ENCODE peak calls at places on chromosomes 6 and 20, in six cellular contexts. S is endodermal cell, U is fibroblast of lung, H is MM.1S, T is HCT116, R is trophoblast cell. A is an unnamed sample.

GRCh38 chr6:170020041-170020583 is 268.7 kb downstream of the ERMARD start:
- DNase-seq in S (no peak), R (no peak), U (no peak), H (no peak), T (no peak), A (no peak)

GRCh38 chr6:131629656-131630055 is 1.6 kb upstream of the MED23 start:
- DNase-seq in T (no peak), R (no peak), S (no peak), H (no peak), U (no peak), A (no peak)

GRCh38 chr6:22036267-22036666 is 260.6 kb downstream of the PRL start:
- DNase-seq in S (peak; percentile 86), T (peak; percentile 74), H (no peak), U (peak; percentile 89), R (peak; percentile 91), A (no peak)

GRCh38 chr20:8152183-8152582 is 20.1 kb downstream of the PLCB1 start:
- DNase-seq in S (no peak), H (no peak), U (peak; percentile 82), R (no peak), T (no peak), A (no peak)

GRCh38 chr6:133502451-133503259 is 261.5 kb downstream of the EYA4 start:
- DNase-seq in T (no peak), H (no peak), R (peak; percentile 76), U (peak; percentile 97), S (no peak), A (peak; percentile 76)

GRCh38 chr6:31657406-31658157 is 1.9 kb downstream of the APOM start:
- DNase-seq in S (no peak), U (no peak), T (no peak), H (no peak), R (no peak), A (no peak)

GRCh38 chr6:135212020-135212806 is 31.1 kb downstream of the MYB start:
- DNase-seq in U (peak; percentile 51), R (no peak), H (no peak), S (no peak), T (no peak), A (peak; percentile 86)

GRCh38 chr20:33104336-33104735 is 24.9 kb downstream of the BPIFB4 start:
- DNase-seq in T (no peak), U (no peak), S (no peak), H (no peak), R (no peak), A (no peak)

GRCh38 chr20:24672886-24673677 is 203.7 kb downstream of the SYNDIG1 start:
- DNase-seq in S (no peak), T (no peak), R (peak; percentile 70), H (no peak), U (peak; percentile 99), A (no peak)

GRCh38 chr6:111011360-111012142 is 29.7 kb downstream of the RPF2 start:
- DNase-seq in R (no peak), H (peak; percentile 35), U (peak; percentile 33), T (peak; percentile 19), S (no peak), A (no peak)

GRCh38 chr20:37871751-37872150 is 31.2 kb upstream of the VSTM2L start:
- DNase-seq in S (no peak), R (no peak), T (no peak), U (no peak), H (no peak), A (no peak)

GRCh38 chr6:55974688-55975087 is 99.3 kb upstream of the BMP5 start:
- DNase-seq in U (no peak), S (no peak), H (no peak), R (no peak), T (no peak), A (no peak)

GRCh38 chr6:22149501-22150490 is 147.0 kb downstream of the PRL start:
- DNase-seq in R (no peak), H (no peak), T (no peak), U (peak; percentile 66), S (no peak), A (no peak)

GRCh38 chr20:30816182-30816645 is 441.2 kb upstream of the DEFB115 start:
- DNase-seq in S (peak; percentile 53), T (no peak), U (no peak), H (no peak), R (no peak), A (no peak)

GRCh38 chr20:30815577-30816181 is 441.8 kb upstream of the DEFB115 start:
- DNase-seq in R (no peak), S (no peak), U (no peak), H (no peak), T (no peak), A (no peak)

GRCh38 chr20:30811896-30812671 is 445.4 kb upstream of the DEFB115 start:
- DNase-seq in R (no peak), H (no peak), U (peak; percentile 53), S (peak; percentile 71), T (no peak), A (no peak)

DNA sequence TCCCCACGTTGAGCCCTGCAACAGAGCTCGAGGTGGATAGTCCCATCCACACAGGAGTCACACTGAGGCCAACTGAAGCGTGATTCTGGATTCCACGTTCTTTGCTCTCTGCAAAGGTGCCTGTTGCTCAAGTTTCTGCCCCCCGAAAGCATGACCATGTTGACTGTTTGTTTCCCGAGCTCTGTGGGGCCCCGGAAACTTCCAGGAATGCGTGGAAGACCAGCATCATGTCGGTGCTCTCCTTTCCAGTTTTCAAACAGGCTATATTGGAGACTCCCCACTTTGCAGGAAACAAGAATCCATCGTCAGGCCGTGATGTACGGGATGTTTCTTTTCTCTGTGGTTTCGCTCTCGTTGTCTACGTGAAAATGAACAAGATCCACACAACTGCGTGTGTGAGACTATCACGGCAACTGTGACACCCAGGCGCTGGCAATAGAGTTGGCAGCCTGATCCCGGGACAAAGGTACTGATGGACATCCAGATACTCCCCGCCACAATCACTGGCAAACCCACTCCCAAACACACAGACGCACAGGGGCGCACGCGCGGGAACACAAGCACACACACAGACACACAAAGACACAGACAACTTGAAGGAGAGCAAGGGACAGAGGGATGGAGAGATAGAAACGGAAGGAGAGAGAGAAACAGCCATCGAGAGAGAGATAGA is 444.6 kb upstream of the DEFB115 start:
- DNase-seq in S (no peak), T (no peak), H (no peak), U (no peak), R (no peak), A (no peak)
- H3K9me3 ChIP-seq in S (peaks cover 26% of the 10 kb centered on the region), T (peaks cover 6% of the 10 kb centered on the region), H (no peaks in the 10 kb centered on the region), U (no peaks in the 10 kb centered on the region), R (peaks cover 40% of the 10 kb centered on the region), A (no peaks in the 10 kb centered on the region)

DNA sequence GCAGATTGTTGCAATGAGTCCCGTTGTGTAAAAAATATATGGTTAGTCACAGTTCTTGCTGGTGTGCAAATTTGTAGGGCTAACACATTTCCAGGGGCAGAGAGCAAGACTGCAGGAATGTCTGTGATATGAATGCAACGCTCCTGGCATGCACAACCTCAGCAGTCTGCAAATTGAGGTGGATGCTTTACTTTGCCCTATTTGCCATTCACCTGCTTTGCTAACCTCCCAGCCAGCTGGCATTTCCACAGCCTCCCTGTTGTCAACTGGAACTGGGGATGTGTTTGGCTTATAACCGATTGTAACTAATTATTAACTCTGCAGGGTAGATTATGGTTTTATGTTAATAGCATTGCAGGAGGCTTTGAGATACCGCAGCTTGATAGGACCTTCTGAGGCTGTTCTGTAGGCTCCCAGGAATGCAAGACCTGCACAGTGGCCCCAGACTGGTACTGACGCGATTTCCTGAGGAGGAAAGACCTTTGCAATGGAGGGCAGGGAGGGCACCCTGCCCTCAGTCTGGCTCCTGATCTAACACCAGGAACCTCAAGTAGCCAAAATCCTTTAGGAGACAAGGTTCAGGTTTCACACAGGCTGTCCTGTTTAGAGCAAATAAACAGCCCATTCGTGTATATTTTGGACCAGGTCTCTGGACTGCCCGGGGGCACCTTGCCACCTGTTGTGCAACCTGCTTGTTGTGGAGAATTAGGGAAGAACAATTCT is 53.4 kb downstream of the EDN1 start:
- DNase-seq in R (peak; percentile 73), H (no peak), T (no peak), U (no peak), S (no peak), A (no peak)
- H3K9ac ChIP-seq in R (no peak overlapping the region), H (no peak overlapping the region), T (no peak overlapping the region), U (no peak overlapping the region), S (no peak overlapping the region), A (no peak overlapping the region)

DNA sequence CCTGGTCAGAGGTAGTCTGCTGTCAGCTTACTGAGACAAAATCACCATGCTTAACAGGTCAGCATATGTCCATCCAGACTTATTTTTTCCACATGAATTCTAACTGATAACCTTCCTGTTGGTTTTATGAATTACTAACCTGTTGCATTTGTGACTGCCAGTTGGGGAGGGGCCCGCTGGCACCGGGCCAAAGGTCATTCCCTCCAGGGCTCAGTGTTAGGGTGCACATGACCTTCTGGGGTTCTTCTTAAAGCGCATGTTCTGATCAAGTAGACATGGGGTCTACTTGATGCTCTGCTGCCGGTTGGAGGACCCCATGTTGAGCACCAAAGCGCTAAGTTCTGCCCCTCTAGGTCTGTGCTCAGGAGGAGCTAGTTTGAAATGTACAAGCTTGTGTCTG is 15.6 kb downstream of the DUSP22 start:
- DNase-seq in H (no peak), U (no peak), R (no peak), S (peak; percentile 26), T (no peak), A (no peak)
- H3K9me3 ChIP-seq in H (no peaks in the 10 kb centered on the region), U (no peaks in the 10 kb centered on the region), R (peaks cover 37% of the 10 kb centered on the region), S (no peaks in the 10 kb centered on the region), T (peaks cover 7% of the 10 kb centered on the region), A (no peaks in the 10 kb centered on the region)

DNA sequence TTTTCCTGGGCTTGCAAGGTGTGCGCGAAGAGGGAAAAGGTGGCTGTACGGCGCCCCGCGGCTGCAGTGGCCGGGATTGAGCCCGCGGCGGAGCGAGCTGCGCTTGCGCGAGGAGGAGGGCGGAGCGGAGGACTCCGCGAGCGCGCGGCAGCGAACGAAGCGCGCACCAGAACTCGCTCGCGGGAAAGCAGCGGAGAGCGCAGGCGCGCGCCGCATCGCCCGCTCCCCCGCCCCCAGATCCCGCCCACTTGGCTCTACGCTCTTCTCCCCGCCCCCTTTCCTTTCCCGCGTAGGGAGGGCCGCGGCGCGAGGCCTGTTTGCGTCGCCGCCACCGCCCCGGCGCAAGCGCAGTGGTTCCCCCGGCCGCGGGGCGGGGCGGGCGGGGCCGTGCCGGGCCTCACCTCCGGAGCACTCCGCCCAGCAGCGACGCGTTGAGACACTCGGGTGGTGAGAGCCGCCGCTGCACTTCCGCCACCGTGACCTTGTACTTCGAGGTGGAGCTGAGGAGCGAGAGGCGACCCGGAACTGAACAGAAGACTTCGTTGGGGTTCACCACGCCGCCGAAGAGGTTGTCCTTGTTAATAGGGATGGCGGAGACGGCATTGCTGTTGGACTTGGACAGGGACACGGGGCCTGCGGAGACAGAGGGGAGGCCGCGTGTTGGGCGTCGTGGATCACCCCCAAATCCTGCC is 10.6 kb downstream of the TFAP2A start:
- DNase-seq in H (peak; percentile 97), R (peak; percentile 91), T (peak; percentile 92), S (peak; percentile 98), U (peak; percentile 88), A (no peak)
- H3K9ac ChIP-seq in H (peak overlapping the region; percentile 70), R (peak overlapping the region; percentile 82), T (peak overlapping the region; percentile 91), S (peak overlapping the region; percentile 36), U (no peak overlapping the region), A (peak overlapping the region; percentile 80)

GRCh38 chr20:29349836-29350235 is 1907.6 kb upstream of the DEFB115 start:
- DNase-seq in S (no peak), T (no peak), U (no peak), R (no peak), H (no peak), A (no peak)
- H3K9me3 ChIP-seq in S (peaks cover 58% of the 10 kb centered on the region), T (no peaks in the 10 kb centered on the region), U (no peaks in the 10 kb centered on the region), R (peaks cover 24% of the 10 kb centered on the region), H (no peaks in the 10 kb centered on the region), A (no peaks in the 10 kb centered on the region)

GRCh38 chr6:104606361-104606760 is 253.4 kb downstream of the HACE1 start:
- DNase-seq in T (no peak), S (peak; percentile 84), H (no peak), U (no peak), R (no peak), A (no peak)
- H3K9ac ChIP-seq in T (no peak overlapping the region), S (no peak overlapping the region), H (no peak overlapping the region), U (no peak overlapping the region), R (no peak overlapping the region), A (no peak overlapping the region)

GRCh38 chr6:29529956-29530355 is 29.6 kb downstream of the UBD start:
- DNase-seq in H (no peak), T (no peak), S (peak; percentile 27), R (no peak), U (no peak), A (no peak)
- H3K9me3 ChIP-seq in H (no peaks in the 10 kb centered on the region), T (no peaks in the 10 kb centered on the region), S (peaks cover under 1% of the 10 kb centered on the region), R (peaks cover 4% of the 10 kb centered on the region), U (no peaks in the 10 kb centered on the region), A (no peaks in the 10 kb centered on the region)

A was measured in SK-N-MC.